ENCODE peak calls at places on chromosomes 16 and 17, in six cellular contexts. One of them, this sample, is unnamed.

GRCh38 chr16:17369441-17369951 is 101.3 kb downstream of the XYLT1 start:
- DNase-seq in memory B cell: peak; percentile 44
- DNase-seq in activated CD4-positive, CD25-positive, alpha-beta regulatory T cell: peak; percentile 69
- DNase-seq in GM10248: peak; percentile 65
- DNase-seq in left ventricle myocardium superior: peak; percentile 65
- DNase-seq in SHP77: peak; percentile 26
- DNase-seq in this sample: peak; percentile 68

GRCh38 chr17:78032166-78032565 is 73.7 kb downstream of the TNRC6C start:
- DNase-seq in memory B cell: no peak
- DNase-seq in activated CD4-positive, CD25-positive, alpha-beta regulatory T cell: no peak
- DNase-seq in GM10248: no peak
- DNase-seq in left ventricle myocardium superior: no peak
- DNase-seq in SHP77: no peak
- DNase-seq in this sample: no peak

GRCh38 chr17:48429156-48429555 is 858 bp downstream of the SKAP1 start:
- DNase-seq in memory B cell: no peak
- DNase-seq in activated CD4-positive, CD25-positive, alpha-beta regulatory T cell: no peak
- DNase-seq in GM10248: no peak
- DNase-seq in left ventricle myocardium superior: no peak
- DNase-seq in SHP77: no peak
- DNase-seq in this sample: no peak

GRCh38 chr17:39951924-39952664 is 10.7 kb upstream of the GSDMA start:
- DNase-seq in memory B cell: no peak
- DNase-seq in activated CD4-positive, CD25-positive, alpha-beta regulatory T cell: no peak
- DNase-seq in GM10248: no peak
- DNase-seq in left ventricle myocardium superior: peak; percentile 50
- DNase-seq in SHP77: no peak
- DNase-seq in this sample: peak; percentile 69

GRCh38 chr17:49468827-49469385 is 26.2 kb upstream of the NGFR start:
- DNase-seq in memory B cell: no peak
- DNase-seq in activated CD4-positive, CD25-positive, alpha-beta regulatory T cell: no peak
- DNase-seq in GM10248: no peak
- DNase-seq in left ventricle myocardium superior: no peak
- DNase-seq in SHP77: no peak
- DNase-seq in this sample: peak; percentile 74

GRCh38 chr17:37299257-37299985 is 76.4 kb upstream of the C17orf78 start:
- DNase-seq in memory B cell: no peak
- DNase-seq in activated CD4-positive, CD25-positive, alpha-beta regulatory T cell: no peak
- DNase-seq in GM10248: no peak
- DNase-seq in left ventricle myocardium superior: no peak
- DNase-seq in SHP77: no peak
- DNase-seq in this sample: no peak

GRCh38 chr16:86578499-86579267 is at the start of gene FOXL1:
- DNase-seq in memory B cell: no peak
- DNase-seq in activated CD4-positive, CD25-positive, alpha-beta regulatory T cell: no peak
- DNase-seq in GM10248: no peak
- DNase-seq in left ventricle myocardium superior: peak; percentile 69
- DNase-seq in SHP77: no peak
- DNase-seq in this sample: no peak

GRCh38 chr16:27770271-27771196 is 220.6 kb downstream of the KATNIP start:
- DNase-seq in memory B cell: no peak
- DNase-seq in activated CD4-positive, CD25-positive, alpha-beta regulatory T cell: no peak
- DNase-seq in GM10248: no peak
- DNase-seq in left ventricle myocardium superior: peak; percentile 8
- DNase-seq in SHP77: no peak
- DNase-seq in this sample: no peak

GRCh38 chr17:72677714-72678390 is 414.6 kb downstream of the SLC39A11 start:
- DNase-seq in memory B cell: no peak
- DNase-seq in activated CD4-positive, CD25-positive, alpha-beta regulatory T cell: no peak
- DNase-seq in GM10248: no peak
- DNase-seq in left ventricle myocardium superior: no peak
- DNase-seq in SHP77: no peak
- DNase-seq in this sample: no peak